ENCODE peak calls at places on chromosomes 4 and X, in seven cellular contexts. One of them, this sample, is unnamed.

GRCh38 chr4:88158360-88159136 is at the start of gene ABCG2:
- DNase-seq in fibroblast of pulmonary artery: peak
- DNase-seq in AG04450: peak
- DNase-seq in cardiac fibroblast: peak
- DNase-seq in GM23338: peak
- DNase-seq in left lung: peak
- DNase-seq in fibroblast of lung: peak
- DNase-seq in this sample: peak

GRCh38 chr4:129358571-129358970 is 262.6 kb downstream of the C4orf33 start:
- DNase-seq in fibroblast of pulmonary artery: peak
- DNase-seq in AG04450: no peak
- DNase-seq in cardiac fibroblast: peak
- DNase-seq in GM23338: no peak
- DNase-seq in left lung: no peak
- DNase-seq in fibroblast of lung: peak
- DNase-seq in this sample: peak

GRCh38 chrX:43654431-43655150 is 1.5 kb upstream of the MAOA start:
- DNase-seq in fibroblast of pulmonary artery: peak
- DNase-seq in AG04450: peak
- DNase-seq in cardiac fibroblast: peak
- DNase-seq in GM23338: peak
- DNase-seq in left lung: peak
- DNase-seq in fibroblast of lung: peak
- DNase-seq in this sample: peak

GRCh38 chr4:7189066-7189465 is 3.3 kb upstream of the SORCS2 start:
- DNase-seq in fibroblast of pulmonary artery: no peak
- DNase-seq in AG04450: no peak
- DNase-seq in cardiac fibroblast: no peak
- DNase-seq in GM23338: no peak
- DNase-seq in left lung: peak
- DNase-seq in fibroblast of lung: no peak
- DNase-seq in this sample: no peak

GRCh38 chr4:27217261-27217769 is 356.7 kb downstream of the STIM2 start:
- DNase-seq in fibroblast of pulmonary artery: peak
- DNase-seq in AG04450: no peak
- DNase-seq in cardiac fibroblast: no peak
- DNase-seq in GM23338: no peak
- DNase-seq in left lung: no peak
- DNase-seq in fibroblast of lung: no peak
- DNase-seq in this sample: peak

GRCh38 chr4:134999169-134999568 is 797.6 kb upstream of the PABPC4L start:
- DNase-seq in fibroblast of pulmonary artery: no peak
- DNase-seq in AG04450: no peak
- DNase-seq in cardiac fibroblast: no peak
- DNase-seq in GM23338: no peak
- DNase-seq in left lung: no peak
- DNase-seq in fibroblast of lung: no peak
- DNase-seq in this sample: no peak

GRCh38 chr4:21848001-21848400 is 100.6 kb downstream of the KCNIP4 start:
- DNase-seq in fibroblast of pulmonary artery: no peak
- DNase-seq in AG04450: no peak
- DNase-seq in cardiac fibroblast: no peak
- DNase-seq in GM23338: no peak
- DNase-seq in left lung: no peak
- DNase-seq in fibroblast of lung: no peak
- DNase-seq in this sample: no peak

GRCh38 chr4:14196141-14196540 is 568.6 kb upstream of the BOD1L1 start:
- DNase-seq in fibroblast of pulmonary artery: peak
- DNase-seq in AG04450: peak
- DNase-seq in cardiac fibroblast: peak
- DNase-seq in GM23338: peak
- DNase-seq in left lung: peak
- DNase-seq in fibroblast of lung: peak
- DNase-seq in this sample: peak

GRCh38 chr4:22129454-22130075 is 181.0 kb upstream of the KCNIP4 start:
- DNase-seq in fibroblast of pulmonary artery: peak
- DNase-seq in AG04450: no peak
- DNase-seq in cardiac fibroblast: peak
- DNase-seq in GM23338: peak
- DNase-seq in left lung: no peak
- DNase-seq in fibroblast of lung: peak
- DNase-seq in this sample: peak

GRCh38 chrX:13533726-13534125 is 35.7 kb upstream of the EGFL6 start:
- DNase-seq in fibroblast of pulmonary artery: peak
- DNase-seq in AG04450: no peak
- DNase-seq in cardiac fibroblast: peak
- DNase-seq in GM23338: no peak
- DNase-seq in left lung: no peak
- DNase-seq in fibroblast of lung: peak
- DNase-seq in this sample: peak

GRCh38 chr4:109998867-109999303 is 86.2 kb downstream of the EGF start:
- DNase-seq in fibroblast of pulmonary artery: peak
- DNase-seq in AG04450: peak
- DNase-seq in cardiac fibroblast: peak
- DNase-seq in GM23338: peak
- DNase-seq in left lung: no peak
- DNase-seq in fibroblast of lung: peak
- DNase-seq in this sample: peak

GRCh38 chr4:164440196-164440595 is 313.7 kb upstream of the SMIM31 start:
- DNase-seq in fibroblast of pulmonary artery: peak
- DNase-seq in AG04450: no peak
- DNase-seq in cardiac fibroblast: no peak
- DNase-seq in GM23338: no peak
- DNase-seq in left lung: no peak
- DNase-seq in fibroblast of lung: peak
- DNase-seq in this sample: no peak

GRCh38 chr4:84239278-84239845 is 259.7 kb downstream of the NKX6-1 start:
- DNase-seq in fibroblast of pulmonary artery: no peak
- DNase-seq in AG04450: no peak
- DNase-seq in cardiac fibroblast: no peak
- DNase-seq in GM23338: no peak
- DNase-seq in left lung: no peak
- DNase-seq in fibroblast of lung: no peak
- DNase-seq in this sample: no peak

GRCh38 chr4:47213971-47214370 is 182.6 kb downstream of the GABRB1 start:
- DNase-seq in fibroblast of pulmonary artery: peak
- DNase-seq in AG04450: peak
- DNase-seq in cardiac fibroblast: peak
- DNase-seq in GM23338: no peak
- DNase-seq in left lung: no peak
- DNase-seq in fibroblast of lung: peak
- DNase-seq in this sample: peak

GRCh38 chr4:77862478-77863216 is at the start of gene MRPL1:
- DNase-seq in fibroblast of pulmonary artery: peak
- DNase-seq in AG04450: peak
- DNase-seq in cardiac fibroblast: peak
- DNase-seq in GM23338: peak
- DNase-seq in left lung: peak
- DNase-seq in fibroblast of lung: peak
- DNase-seq in this sample: peak

GRCh38 chrX:39157796-39158195 is 356.5 kb downstream of the MID1IP1 start:
- DNase-seq in fibroblast of pulmonary artery: no peak
- DNase-seq in AG04450: no peak
- DNase-seq in cardiac fibroblast: no peak
- DNase-seq in GM23338: no peak
- DNase-seq in left lung: no peak
- DNase-seq in fibroblast of lung: no peak
- DNase-seq in this sample: peak

GRCh38 chr4:127463883-127464282 is 168.9 kb upstream of the INTU start:
- DNase-seq in fibroblast of pulmonary artery: no peak
- DNase-seq in AG04450: no peak
- DNase-seq in cardiac fibroblast: no peak
- DNase-seq in GM23338: peak
- DNase-seq in left lung: no peak
- DNase-seq in fibroblast of lung: no peak
- DNase-seq in this sample: no peak

GRCh38 chr4:148114436-148114835 is 327.8 kb downstream of the NR3C2 start:
- DNase-seq in fibroblast of pulmonary artery: no peak
- DNase-seq in AG04450: no peak
- DNase-seq in cardiac fibroblast: no peak
- DNase-seq in GM23338: no peak
- DNase-seq in left lung: no peak
- DNase-seq in fibroblast of lung: no peak
- DNase-seq in this sample: no peak

GRCh38 chr4:92514632-92515031 is 210.9 kb downstream of the GRID2 start:
- DNase-seq in fibroblast of pulmonary artery: no peak
- DNase-seq in AG04450: no peak
- DNase-seq in cardiac fibroblast: no peak
- DNase-seq in GM23338: no peak
- DNase-seq in left lung: no peak
- DNase-seq in fibroblast of lung: no peak
- DNase-seq in this sample: no peak

GRCh38 chrX:31268359-31268758 is 196.5 kb upstream of the FTHL17 start:
- DNase-seq in fibroblast of pulmonary artery: peak
- DNase-seq in AG04450: no peak
- DNase-seq in cardiac fibroblast: peak
- DNase-seq in GM23338: no peak
- DNase-seq in left lung: no peak
- DNase-seq in fibroblast of lung: peak
- DNase-seq in this sample: peak

GRCh38 chrX:31154941-31155340 is 83.1 kb upstream of the FTHL17 start:
- DNase-seq in fibroblast of pulmonary artery: no peak
- DNase-seq in AG04450: no peak
- DNase-seq in cardiac fibroblast: no peak
- DNase-seq in GM23338: no peak
- DNase-seq in left lung: no peak
- DNase-seq in fibroblast of lung: no peak
- DNase-seq in this sample: no peak

GRCh38 chr4:53852343-53852742 is 212.1 kb downstream of the CHIC2 start:
- DNase-seq in fibroblast of pulmonary artery: no peak
- DNase-seq in AG04450: no peak
- DNase-seq in cardiac fibroblast: peak
- DNase-seq in GM23338: peak
- DNase-seq in left lung: no peak
- DNase-seq in fibroblast of lung: peak
- DNase-seq in this sample: peak

GRCh38 chr4:76993787-76994641 is 44.5 kb downstream of the SEPTIN11 start:
- DNase-seq in fibroblast of pulmonary artery: no peak
- DNase-seq in AG04450: no peak
- DNase-seq in cardiac fibroblast: no peak
- DNase-seq in GM23338: no peak
- DNase-seq in left lung: no peak
- DNase-seq in fibroblast of lung: no peak
- DNase-seq in this sample: no peak

GRCh38 chr4:108135549-108136209 is 33.1 kb downstream of the LEF1 start:
- DNase-seq in fibroblast of pulmonary artery: no peak
- DNase-seq in AG04450: no peak
- DNase-seq in cardiac fibroblast: no peak
- DNase-seq in GM23338: peak
- DNase-seq in left lung: no peak
- DNase-seq in fibroblast of lung: no peak
- DNase-seq in this sample: no peak

GRCh38 chr4:139865537-139865936 is 199.9 kb downstream of the MGST2 start:
- DNase-seq in fibroblast of pulmonary artery: no peak
- DNase-seq in AG04450: no peak
- DNase-seq in cardiac fibroblast: no peak
- DNase-seq in GM23338: no peak
- DNase-seq in left lung: no peak
- DNase-seq in fibroblast of lung: no peak
- DNase-seq in this sample: no peak

GRCh38 chr4:25234390-25235367 is 846 bp downstream of the PI4K2B start:
- DNase-seq in fibroblast of pulmonary artery: peak
- DNase-seq in AG04450: peak
- DNase-seq in cardiac fibroblast: peak
- DNase-seq in GM23338: peak
- DNase-seq in left lung: peak
- DNase-seq in fibroblast of lung: peak
- DNase-seq in this sample: peak

GRCh38 chrX:131729295-131729694 is 185.4 kb downstream of the OR13H1 start:
- DNase-seq in fibroblast of pulmonary artery: no peak
- DNase-seq in AG04450: no peak
- DNase-seq in cardiac fibroblast: no peak
- DNase-seq in GM23338: no peak
- DNase-seq in left lung: peak
- DNase-seq in fibroblast of lung: no peak
- DNase-seq in this sample: peak
- TF ChIP-seq CTCF in fibroblast of pulmonary artery: no peak
- TF ChIP-seq CTCF in AG04450: no peak
- TF ChIP-seq CTCF in cardiac fibroblast: no peak
- TF ChIP-seq CTCF in GM23338: no peak
- TF ChIP-seq CTCF in left lung: no peak
- TF ChIP-seq CTCF in fibroblast of lung: no peak
- TF ChIP-seq CTCF in this sample: peak

GRCh38 chr4:24033626-24034025 is 143.8 kb upstream of the PPARGC1A start:
- DNase-seq in fibroblast of pulmonary artery: no peak
- DNase-seq in AG04450: no peak
- DNase-seq in cardiac fibroblast: no peak
- DNase-seq in GM23338: no peak
- DNase-seq in left lung: no peak
- DNase-seq in fibroblast of lung: no peak
- DNase-seq in this sample: no peak

GRCh38 chr4:24032371-24032989 is 142.6 kb upstream of the PPARGC1A start:
- DNase-seq in fibroblast of pulmonary artery: peak
- DNase-seq in AG04450: no peak
- DNase-seq in cardiac fibroblast: peak
- DNase-seq in GM23338: peak
- DNase-seq in left lung: no peak
- DNase-seq in fibroblast of lung: peak
- DNase-seq in this sample: peak
- TF ChIP-seq CTCF in fibroblast of pulmonary artery: peak
- TF ChIP-seq CTCF in AG04450: peak
- TF ChIP-seq CTCF in cardiac fibroblast: peak
- TF ChIP-seq CTCF in GM23338: peak
- TF ChIP-seq CTCF in left lung: no peak
- TF ChIP-seq CTCF in fibroblast of lung: peak
- TF ChIP-seq CTCF in this sample: peak

GRCh38 chr4:189912170-189912569 is 28.5 kb upstream of the FRG1 start:
- DNase-seq in fibroblast of pulmonary artery: peak
- DNase-seq in AG04450: no peak
- DNase-seq in cardiac fibroblast: no peak
- DNase-seq in GM23338: peak
- DNase-seq in left lung: no peak
- DNase-seq in fibroblast of lung: no peak
- DNase-seq in this sample: no peak
- TF ChIP-seq CTCF in fibroblast of pulmonary artery: peak
- TF ChIP-seq CTCF in AG04450: peak
- TF ChIP-seq CTCF in cardiac fibroblast: peak
- TF ChIP-seq CTCF in GM23338: peak
- TF ChIP-seq CTCF in left lung: no peak
- TF ChIP-seq CTCF in fibroblast of lung: peak
- TF ChIP-seq CTCF in this sample: peak

DNA sequence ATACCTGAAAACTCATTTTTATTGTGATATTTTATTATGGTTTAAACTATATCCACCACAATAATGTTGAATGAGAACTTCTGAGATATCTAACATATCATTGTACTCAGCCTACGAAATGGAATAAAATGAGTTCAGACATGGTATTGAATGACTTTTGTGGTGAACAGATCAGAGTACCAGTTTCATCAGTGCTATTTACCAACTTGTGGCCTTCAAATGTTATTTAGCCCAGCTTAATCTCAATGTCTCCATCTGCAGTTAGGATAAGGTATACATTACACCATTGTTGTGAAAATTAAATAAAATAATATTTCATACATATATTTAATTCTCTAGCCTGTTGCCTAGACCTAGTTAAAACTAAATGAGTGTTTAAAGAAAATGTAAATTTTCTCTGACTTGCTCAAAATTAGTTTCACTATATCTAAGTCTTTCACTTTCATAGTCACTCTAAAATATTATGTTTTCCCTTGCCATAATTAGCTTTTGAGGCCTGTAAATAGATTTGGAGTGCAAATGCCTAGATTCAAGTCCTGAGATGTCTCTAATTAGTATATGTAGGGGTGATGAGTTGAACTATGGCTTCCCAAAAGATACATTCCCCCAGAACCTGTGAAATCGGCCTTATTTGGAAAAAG is 594.2 kb downstream of the STPG2 start:
- DNase-seq in fibroblast of pulmonary artery: peak
- DNase-seq in AG04450: no peak
- DNase-seq in cardiac fibroblast: no peak
- DNase-seq in GM23338: no peak
- DNase-seq in left lung: no peak
- DNase-seq in fibroblast of lung: no peak
- DNase-seq in this sample: no peak
- TF ChIP-seq CTCF in fibroblast of pulmonary artery: peak
- TF ChIP-seq CTCF in AG04450: no peak
- TF ChIP-seq CTCF in cardiac fibroblast: peak
- TF ChIP-seq CTCF in GM23338: no peak
- TF ChIP-seq CTCF in left lung: no peak
- TF ChIP-seq CTCF in fibroblast of lung: no peak
- TF ChIP-seq CTCF in this sample: no peak